ENCODE peak calls at places on chromosomes 1 and 21, in four cellular contexts. One of them, this sample, is unnamed.

GRCh38 chr1:42957880-42958487 is 684 bp downstream of the SLC2A1 start:
- DNase-seq in adrenal gland: peak
- DNase-seq in endothelial cell: peak
- DNase-seq in AG04449: no peak
- DNase-seq in this sample: no peak

GRCh38 chr1:54517536-54517935 is 30.5 kb upstream of the ACOT11 start:
- DNase-seq in endothelial cell: no peak
- DNase-seq in AG04449: no peak
- DNase-seq in adrenal gland: no peak
- DNase-seq in this sample: no peak

GRCh38 chr1:90706437-90707362 is 10.4 kb downstream of the BARHL2 start:
- DNase-seq in adrenal gland: peak
- DNase-seq in AG04449: no peak
- DNase-seq in endothelial cell: peak
- DNase-seq in this sample: no peak

GRCh38 chr1:172708452-172708851 is 49.5 kb downstream of the FASLG start:
- DNase-seq in endothelial cell: no peak
- DNase-seq in adrenal gland: no peak
- DNase-seq in AG04449: no peak
- DNase-seq in this sample: no peak

GRCh38 chr1:51222136-51222787 is 13.8 kb upstream of the RNF11 start:
- DNase-seq in endothelial cell: no peak
- DNase-seq in AG04449: no peak
- DNase-seq in adrenal gland: no peak
- DNase-seq in this sample: no peak

GRCh38 chr1:240906477-240906876 is 294.5 kb upstream of the GREM2 start:
- DNase-seq in adrenal gland: peak
- DNase-seq in AG04449: no peak
- DNase-seq in endothelial cell: no peak
- DNase-seq in this sample: no peak

GRCh38 chr21:44987886-44988606 is 48.2 kb downstream of the SLX9 start:
- DNase-seq in AG04449: no peak
- DNase-seq in endothelial cell: no peak
- DNase-seq in adrenal gland: no peak
- DNase-seq in this sample: no peak

GRCh38 chr1:75731881-75732280 is 7.4 kb downstream of the ACADM start:
- DNase-seq in endothelial cell: no peak
- DNase-seq in AG04449: no peak
- DNase-seq in adrenal gland: no peak
- DNase-seq in this sample: no peak

GRCh38 chr1:196502437-196502836 is 105.8 kb downstream of the KCNT2 start:
- DNase-seq in endothelial cell: no peak
- DNase-seq in adrenal gland: no peak
- DNase-seq in AG04449: no peak
- DNase-seq in this sample: no peak

GRCh38 chr1:15788624-15789301 is 18.7 kb downstream of the UQCRHL start:
- DNase-seq in AG04449: no peak
- DNase-seq in adrenal gland: no peak
- DNase-seq in endothelial cell: no peak
- DNase-seq in this sample: no peak

GRCh38 chr1:6923955-6924890 is 139.0 kb downstream of the CAMTA1 start:
- DNase-seq in endothelial cell: no peak
- DNase-seq in adrenal gland: no peak
- DNase-seq in AG04449: no peak
- DNase-seq in this sample: no peak

GRCh38 chr1:87902830-87903614 is 574.3 kb downstream of the LMO4 start:
- DNase-seq in AG04449: peak
- DNase-seq in endothelial cell: no peak
- DNase-seq in adrenal gland: peak
- DNase-seq in this sample: no peak

GRCh38 chr1:96804649-96805048 is 83.1 kb downstream of the PTBP2 start:
- DNase-seq in AG04449: no peak
- DNase-seq in adrenal gland: no peak
- DNase-seq in endothelial cell: no peak
- DNase-seq in this sample: no peak

GRCh38 chr1:9593492-9594465 is 5.1 kb downstream of the TMEM201 start:
- DNase-seq in endothelial cell: peak
- DNase-seq in adrenal gland: peak
- DNase-seq in AG04449: peak
- DNase-seq in this sample: no peak

GRCh38 chr1:3169621-3170356 is 100.8 kb downstream of the PRDM16 start:
- DNase-seq in endothelial cell: no peak
- DNase-seq in AG04449: no peak
- DNase-seq in adrenal gland: no peak
- DNase-seq in this sample: no peak

GRCh38 chr21:34952701-34953100 is 96.4 kb downstream of the RUNX1 start:
- DNase-seq in adrenal gland: no peak
- DNase-seq in endothelial cell: no peak
- DNase-seq in AG04449: no peak
- DNase-seq in this sample: no peak

GRCh38 chr1:172935062-172935592 is 115.6 kb downstream of the TNFSF18 start:
- DNase-seq in adrenal gland: no peak
- DNase-seq in AG04449: no peak
- DNase-seq in endothelial cell: no peak
- DNase-seq in this sample: no peak

GRCh38 chr1:107548276-107548675 is 407.4 kb downstream of the NTNG1 start:
- DNase-seq in adrenal gland: no peak
- DNase-seq in AG04449: no peak
- DNase-seq in endothelial cell: no peak
- DNase-seq in this sample: no peak

GRCh38 chr1:221308534-221309511 is 429.6 kb downstream of the HLX start:
- DNase-seq in AG04449: no peak
- DNase-seq in endothelial cell: no peak
- DNase-seq in adrenal gland: no peak
- DNase-seq in this sample: no peak

GRCh38 chr1:98399219-98399618 is 262.3 kb upstream of the SNX7 start:
- DNase-seq in endothelial cell: no peak
- DNase-seq in adrenal gland: no peak
- DNase-seq in AG04449: no peak
- DNase-seq in this sample: no peak

GRCh38 chr1:188164459-188164858 is 1335.7 kb downstream of the PLA2G4A start:
- DNase-seq in endothelial cell: no peak
- DNase-seq in adrenal gland: no peak
- DNase-seq in AG04449: no peak
- DNase-seq in this sample: no peak

GRCh38 chr1:22122273-22123070 is 20.4 kb downstream of the WNT4 start:
- DNase-seq in adrenal gland: no peak
- DNase-seq in endothelial cell: no peak
- DNase-seq in AG04449: no peak
- DNase-seq in this sample: no peak

GRCh38 chr1:48878191-48878940 is 101.7 kb upstream of the BEND5 start:
- DNase-seq in AG04449: peak
- DNase-seq in adrenal gland: peak
- DNase-seq in endothelial cell: no peak
- DNase-seq in this sample: no peak